ENCODE peak calls at places on chromosomes 3 and 15, in five cellular contexts. M is caudate nucleus, O is cerebellar cortex, F is HAP-1, Q is Caki2. S is an unnamed sample.

GRCh38 chr3:120683671-120684301 is 1.7 kb upstream of the HGD start:
- DNase-seq in M (no peak), O (peak; percentile 83), F (no peak), Q (no peak), S (no peak)

GRCh38 chr3:21330293-21330692 is 420.7 kb downstream of the ZNF385D start:
- DNase-seq in M (no peak), O (no peak), F (no peak), Q (no peak), S (no peak)

GRCh38 chr15:66066439-66066838 is 187.1 kb downstream of the MEGF11 start:
- DNase-seq in M (no peak), O (no peak), F (no peak), Q (no peak), S (no peak)

GRCh38 chr3:186902154-186902553 is 28.2 kb upstream of the ST6GAL1 start:
- DNase-seq in M (no peak), O (no peak), F (no peak), Q (no peak), S (no peak)

GRCh38 chr3:13546667-13547171 is 2.2 kb upstream of the FBLN2 start:
- DNase-seq in M (no peak), O (no peak), F (no peak), Q (no peak), S (no peak)

GRCh38 chr3:109902549-109902948 is 565.2 kb upstream of the DPPA4 start:
- DNase-seq in M (no peak), O (no peak), F (no peak), Q (no peak), S (no peak)

GRCh38 chr15:58228708-58229107 is 90.5 kb downstream of the AQP9 start:
- DNase-seq in M (no peak), O (no peak), F (no peak), Q (no peak), S (no peak)

GRCh38 chr15:51623386-51623938 is 891 bp upstream of the DMXL2 start:
- DNase-seq in M (no peak), O (no peak), F (no peak), Q (peak; percentile 42), S (no peak)

GRCh38 chr3:63933459-63933858 is 21.3 kb upstream of the SCAANT1 start:
- DNase-seq in M (no peak), O (no peak), F (no peak), Q (no peak), S (no peak)

GRCh38 chr3:4852780-4853748 is 126.2 kb upstream of the BHLHE40 start:
- DNase-seq in M (no peak), O (no peak), F (no peak), Q (no peak), S (no peak)

GRCh38 chr3:159458010-159458409 is 530.6 kb upstream of the IL12A start:
- DNase-seq in M (no peak), O (no peak), F (no peak), Q (peak; percentile 97), S (no peak)

GRCh38 chr3:126300761-126301481 is 56.3 kb downstream of the KLF15 start:
- DNase-seq in M (no peak), O (peak; percentile 4), F (no peak), Q (no peak), S (no peak)

GRCh38 chr3:55813268-55814097 is 326.4 kb upstream of the WNT5A start:
- DNase-seq in M (no peak), O (no peak), F (no peak), Q (no peak), S (no peak)

GRCh38 chr15:27884726-27885125 is 214.4 kb downstream of the OCA2 start:
- DNase-seq in M (no peak), O (no peak), F (no peak), Q (no peak), S (no peak)

GRCh38 chr3:127769284-127770081 is 52.8 kb downstream of the MGLL start:
- DNase-seq in M (no peak), O (no peak), F (no peak), Q (no peak), S (no peak)

GRCh38 chr3:174548841-174549623 is 310.1 kb upstream of the NAALADL2 start:
- DNase-seq in M (no peak), O (no peak), F (no peak), Q (no peak), S (no peak)

S was measured in frontal cortex.